ENCODE peak calls at places on chromosomes 5 and 9, in nine cellular contexts. One of them, this sample, is unnamed.

GRCh38 chr5:79692586-79692985 is 3.0 kb downstream of the CMYA5 start:
- DNase-seq in Peyer's patch: no peak
- DNase-seq in HAP-1: no peak
- DNase-seq in heart left ventricle: no peak
- DNase-seq in CD4-positive, alpha-beta memory T cell: no peak
- DNase-seq in adrenal gland: no peak
- DNase-seq in lung: no peak
- DNase-seq in body of pancreas: no peak
- DNase-seq in tibial artery: no peak
- DNase-seq in this sample: no peak

GRCh38 chr5:30341492-30341891 is 852.0 kb upstream of the CDH6 start:
- DNase-seq in body of pancreas: no peak
- DNase-seq in adrenal gland: no peak
- DNase-seq in heart left ventricle: no peak
- DNase-seq in tibial artery: no peak
- DNase-seq in HAP-1: no peak
- DNase-seq in lung: no peak
- DNase-seq in Peyer's patch: no peak
- DNase-seq in CD4-positive, alpha-beta memory T cell: no peak
- DNase-seq in this sample: no peak

GRCh38 chr9:73104342-73104741 is 47.3 kb upstream of the ANXA1 start:
- DNase-seq in tibial artery: no peak
- DNase-seq in heart left ventricle: no peak
- DNase-seq in adrenal gland: no peak
- DNase-seq in CD4-positive, alpha-beta memory T cell: no peak
- DNase-seq in Peyer's patch: no peak
- DNase-seq in lung: no peak
- DNase-seq in body of pancreas: no peak
- DNase-seq in HAP-1: no peak
- DNase-seq in this sample: no peak

GRCh38 chr9:132749316-132749715 is 79.1 kb downstream of the GTF3C4 start:
- DNase-seq in body of pancreas: no peak
- DNase-seq in Peyer's patch: no peak
- DNase-seq in heart left ventricle: no peak
- DNase-seq in HAP-1: no peak
- DNase-seq in CD4-positive, alpha-beta memory T cell: no peak
- DNase-seq in tibial artery: no peak
- DNase-seq in lung: no peak
- DNase-seq in adrenal gland: no peak
- DNase-seq in this sample: no peak

GRCh38 chr9:121210536-121210935 is 8.9 kb upstream of the RAB14 start:
- DNase-seq in HAP-1: no peak
- DNase-seq in tibial artery: no peak
- DNase-seq in Peyer's patch: no peak
- DNase-seq in lung: no peak
- DNase-seq in body of pancreas: no peak
- DNase-seq in adrenal gland: no peak
- DNase-seq in heart left ventricle: no peak
- DNase-seq in CD4-positive, alpha-beta memory T cell: no peak
- DNase-seq in this sample: no peak

GRCh38 chr9:35385042-35385441 is 104.9 kb upstream of the RUSC2 start:
- DNase-seq in Peyer's patch: no peak
- DNase-seq in body of pancreas: no peak
- DNase-seq in heart left ventricle: no peak
- DNase-seq in CD4-positive, alpha-beta memory T cell: no peak
- DNase-seq in HAP-1: no peak
- DNase-seq in tibial artery: no peak
- DNase-seq in lung: no peak
- DNase-seq in adrenal gland: no peak
- DNase-seq in this sample: no peak

GRCh38 chr9:81534138-81534865 is 155.0 kb downstream of the TLE1 start:
- DNase-seq in Peyer's patch: no peak
- DNase-seq in CD4-positive, alpha-beta memory T cell: no peak
- DNase-seq in lung: no peak
- DNase-seq in tibial artery: no peak
- DNase-seq in adrenal gland: no peak
- DNase-seq in body of pancreas: no peak
- DNase-seq in heart left ventricle: no peak
- DNase-seq in HAP-1: no peak
- DNase-seq in this sample: no peak

GRCh38 chr5:132473019-132473531 is 17.5 kb downstream of the IRF1 start:
- DNase-seq in adrenal gland: no peak
- DNase-seq in HAP-1: no peak
- DNase-seq in lung: no peak
- DNase-seq in heart left ventricle: no peak
- DNase-seq in Peyer's patch: peak; percentile 88
- DNase-seq in CD4-positive, alpha-beta memory T cell: peak; percentile 95
- DNase-seq in body of pancreas: peak; percentile 46
- DNase-seq in tibial artery: peak; percentile 56
- DNase-seq in this sample: no peak

GRCh38 chr9:130001185-130001584 is 41.8 kb downstream of the FNBP1 start:
- DNase-seq in body of pancreas: no peak
- DNase-seq in tibial artery: no peak
- DNase-seq in heart left ventricle: no peak
- DNase-seq in CD4-positive, alpha-beta memory T cell: no peak
- DNase-seq in adrenal gland: no peak
- DNase-seq in lung: no peak
- DNase-seq in Peyer's patch: no peak
- DNase-seq in HAP-1: no peak
- DNase-seq in this sample: no peak

GRCh38 chr9:130002320-130002719 is 40.7 kb downstream of the FNBP1 start:
- DNase-seq in lung: no peak
- DNase-seq in heart left ventricle: no peak
- DNase-seq in HAP-1: no peak
- DNase-seq in tibial artery: no peak
- DNase-seq in Peyer's patch: no peak
- DNase-seq in adrenal gland: no peak
- DNase-seq in body of pancreas: no peak
- DNase-seq in CD4-positive, alpha-beta memory T cell: no peak
- DNase-seq in this sample: no peak

GRCh38 chr9:129996161-129996849 is 46.7 kb downstream of the FNBP1 start:
- DNase-seq in lung: no peak
- DNase-seq in Peyer's patch: peak; percentile 15
- DNase-seq in body of pancreas: no peak
- DNase-seq in HAP-1: no peak
- DNase-seq in CD4-positive, alpha-beta memory T cell: no peak
- DNase-seq in heart left ventricle: no peak
- DNase-seq in tibial artery: no peak
- DNase-seq in adrenal gland: no peak
- DNase-seq in this sample: no peak

GRCh38 chr9:129998491-129999122 is 44.4 kb downstream of the FNBP1 start:
- DNase-seq in heart left ventricle: no peak
- DNase-seq in lung: no peak
- DNase-seq in HAP-1: peak; percentile 85
- DNase-seq in CD4-positive, alpha-beta memory T cell: no peak
- DNase-seq in Peyer's patch: peak; percentile 18
- DNase-seq in tibial artery: no peak
- DNase-seq in body of pancreas: no peak
- DNase-seq in adrenal gland: no peak
- DNase-seq in this sample: no peak

DNA sequence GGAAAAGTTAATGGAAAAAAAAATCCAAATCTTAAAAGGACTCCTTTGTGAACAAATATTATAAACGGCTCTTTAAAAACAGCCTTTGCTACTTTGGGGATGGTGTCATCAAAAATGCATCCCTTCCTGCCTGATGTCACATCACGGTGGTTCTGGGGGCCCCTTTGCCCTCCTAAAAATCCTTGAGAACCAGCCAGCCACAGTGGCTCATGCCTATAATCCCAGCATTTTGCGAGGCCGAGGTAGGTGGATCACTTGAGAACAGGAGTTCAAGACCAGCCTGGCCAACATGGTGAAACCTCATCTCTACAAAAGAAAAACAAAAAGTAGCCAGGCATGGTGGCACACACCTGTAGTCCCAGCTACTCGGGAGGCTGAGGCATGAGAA is 43.9 kb downstream of the FNBP1 start:
- DNase-seq in CD4-positive, alpha-beta memory T cell: no peak
- DNase-seq in lung: no peak
- DNase-seq in body of pancreas: no peak
- DNase-seq in Peyer's patch: peak; percentile 15
- DNase-seq in heart left ventricle: no peak
- DNase-seq in tibial artery: no peak
- DNase-seq in HAP-1: no peak
- DNase-seq in adrenal gland: no peak
- DNase-seq in this sample: no peak
- H3K4me1 ChIP-seq in CD4-positive, alpha-beta memory T cell: peaks cover 92% of the 10 kb centered on the region
- H3K4me1 ChIP-seq in lung: peaks cover 8% of the 10 kb centered on the region
- H3K4me1 ChIP-seq in body of pancreas: peaks cover 8% of the 10 kb centered on the region
- H3K4me1 ChIP-seq in Peyer's patch: peaks cover 3% of the 10 kb centered on the region
- H3K4me1 ChIP-seq in heart left ventricle: peaks cover 50% of the 10 kb centered on the region
- H3K4me1 ChIP-seq in tibial artery: peaks cover 20% of the 10 kb centered on the region
- H3K4me1 ChIP-seq in HAP-1: no peaks in the 10 kb centered on the region
- H3K4me1 ChIP-seq in adrenal gland: peaks cover 15% of the 10 kb centered on the region
- H3K4me1 ChIP-seq in this sample: peaks cover 34% of the 10 kb centered on the region

GRCh38 chr9:130972277-130972956 is 33.4 kb upstream of the FIBCD1 start:
- DNase-seq in heart left ventricle: no peak
- DNase-seq in adrenal gland: no peak
- DNase-seq in Peyer's patch: no peak
- DNase-seq in HAP-1: no peak
- DNase-seq in tibial artery: no peak
- DNase-seq in CD4-positive, alpha-beta memory T cell: no peak
- DNase-seq in body of pancreas: no peak
- DNase-seq in lung: no peak
- DNase-seq in this sample: no peak
- H3K4me1 ChIP-seq in heart left ventricle: no peaks in the 10 kb centered on the region
- H3K4me1 ChIP-seq in adrenal gland: no peaks in the 10 kb centered on the region
- H3K4me1 ChIP-seq in Peyer's patch: no peaks in the 10 kb centered on the region
- H3K4me1 ChIP-seq in HAP-1: no peaks in the 10 kb centered on the region
- H3K4me1 ChIP-seq in tibial artery: no peaks in the 10 kb centered on the region
- H3K4me1 ChIP-seq in CD4-positive, alpha-beta memory T cell: no peaks in the 10 kb centered on the region
- H3K4me1 ChIP-seq in body of pancreas: no peaks in the 10 kb centered on the region
- H3K4me1 ChIP-seq in lung: no peaks in the 10 kb centered on the region
- H3K4me1 ChIP-seq in this sample: no peaks in the 10 kb centered on the region

DNA sequence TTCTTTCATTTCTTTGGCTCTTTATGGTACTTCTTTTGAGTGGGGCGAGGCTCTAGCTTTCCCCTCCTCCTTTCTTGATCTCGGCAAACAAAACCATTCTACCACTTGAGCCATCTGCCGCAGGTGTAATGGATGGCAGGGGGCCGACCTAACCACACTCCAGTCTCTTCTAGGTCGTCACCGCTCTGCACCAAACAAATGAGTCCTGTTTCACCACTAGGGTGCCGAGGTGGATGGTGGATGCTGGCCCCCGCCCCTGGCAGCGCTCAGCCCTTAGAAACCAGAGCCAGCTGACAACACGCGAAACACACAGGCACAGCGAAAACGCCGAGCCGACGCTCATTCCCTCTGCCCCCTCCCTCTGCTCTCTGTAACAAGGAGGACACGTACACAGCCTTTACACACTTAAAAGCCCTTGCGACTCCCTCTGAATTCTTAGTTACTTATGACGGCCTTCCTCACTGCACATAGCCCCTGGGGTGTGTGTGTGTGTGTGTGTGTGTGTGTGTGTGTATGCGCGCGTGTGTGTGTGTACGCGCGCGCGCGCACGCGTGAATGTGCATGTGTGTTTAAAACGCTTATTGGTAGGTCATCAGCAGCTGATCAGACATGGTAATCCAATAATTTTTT is 199.4 kb downstream of the MEF2C start:
- DNase-seq in HAP-1: peak; percentile 78
- DNase-seq in lung: no peak
- DNase-seq in body of pancreas: no peak
- DNase-seq in adrenal gland: no peak
- DNase-seq in tibial artery: no peak
- DNase-seq in Peyer's patch: no peak
- DNase-seq in CD4-positive, alpha-beta memory T cell: no peak
- DNase-seq in heart left ventricle: no peak
- DNase-seq in this sample: no peak
- H3K4me1 ChIP-seq in HAP-1: peaks cover 13% of the 10 kb centered on the region
- H3K4me1 ChIP-seq in lung: peaks cover 14% of the 10 kb centered on the region
- H3K4me1 ChIP-seq in body of pancreas: peaks cover 28% of the 10 kb centered on the region
- H3K4me1 ChIP-seq in adrenal gland: peaks cover 11% of the 10 kb centered on the region
- H3K4me1 ChIP-seq in tibial artery: peaks cover 23% of the 10 kb centered on the region
- H3K4me1 ChIP-seq in Peyer's patch: peaks cover 10% of the 10 kb centered on the region
- H3K4me1 ChIP-seq in CD4-positive, alpha-beta memory T cell: peaks cover 12% of the 10 kb centered on the region
- H3K4me1 ChIP-seq in heart left ventricle: peaks cover 22% of the 10 kb centered on the region
- H3K4me1 ChIP-seq in this sample: peaks cover 24% of the 10 kb centered on the region

GRCh38 chr9:114898741-114899140 is 31.6 kb downstream of the TNFSF8 start:
- DNase-seq in heart left ventricle: peak; percentile 22
- DNase-seq in Peyer's patch: peak; percentile 87
- DNase-seq in adrenal gland: peak; percentile 39
- DNase-seq in body of pancreas: peak; percentile 55
- DNase-seq in CD4-positive, alpha-beta memory T cell: peak; percentile 92
- DNase-seq in tibial artery: no peak
- DNase-seq in HAP-1: no peak
- DNase-seq in lung: no peak
- DNase-seq in this sample: peak; percentile 31

GRCh38 chr9:114905160-114905940 is 25.0 kb downstream of the TNFSF8 start:
- DNase-seq in lung: no peak
- DNase-seq in adrenal gland: no peak
- DNase-seq in HAP-1: no peak
- DNase-seq in CD4-positive, alpha-beta memory T cell: no peak
- DNase-seq in body of pancreas: no peak
- DNase-seq in heart left ventricle: no peak
- DNase-seq in tibial artery: no peak
- DNase-seq in Peyer's patch: no peak
- DNase-seq in this sample: no peak

GRCh38 chr9:114902773-114903589 is 27.4 kb downstream of the TNFSF8 start:
- DNase-seq in CD4-positive, alpha-beta memory T cell: peak; percentile 79
- DNase-seq in HAP-1: no peak
- DNase-seq in tibial artery: no peak
- DNase-seq in heart left ventricle: no peak
- DNase-seq in Peyer's patch: no peak
- DNase-seq in adrenal gland: no peak
- DNase-seq in body of pancreas: no peak
- DNase-seq in lung: no peak
- DNase-seq in this sample: no peak

GRCh38 chr9:114899461-114899860 is 30.9 kb downstream of the TNFSF8 start:
- DNase-seq in HAP-1: no peak
- DNase-seq in body of pancreas: no peak
- DNase-seq in heart left ventricle: no peak
- DNase-seq in CD4-positive, alpha-beta memory T cell: no peak
- DNase-seq in Peyer's patch: no peak
- DNase-seq in adrenal gland: no peak
- DNase-seq in tibial artery: no peak
- DNase-seq in lung: no peak
- DNase-seq in this sample: no peak

DNA sequence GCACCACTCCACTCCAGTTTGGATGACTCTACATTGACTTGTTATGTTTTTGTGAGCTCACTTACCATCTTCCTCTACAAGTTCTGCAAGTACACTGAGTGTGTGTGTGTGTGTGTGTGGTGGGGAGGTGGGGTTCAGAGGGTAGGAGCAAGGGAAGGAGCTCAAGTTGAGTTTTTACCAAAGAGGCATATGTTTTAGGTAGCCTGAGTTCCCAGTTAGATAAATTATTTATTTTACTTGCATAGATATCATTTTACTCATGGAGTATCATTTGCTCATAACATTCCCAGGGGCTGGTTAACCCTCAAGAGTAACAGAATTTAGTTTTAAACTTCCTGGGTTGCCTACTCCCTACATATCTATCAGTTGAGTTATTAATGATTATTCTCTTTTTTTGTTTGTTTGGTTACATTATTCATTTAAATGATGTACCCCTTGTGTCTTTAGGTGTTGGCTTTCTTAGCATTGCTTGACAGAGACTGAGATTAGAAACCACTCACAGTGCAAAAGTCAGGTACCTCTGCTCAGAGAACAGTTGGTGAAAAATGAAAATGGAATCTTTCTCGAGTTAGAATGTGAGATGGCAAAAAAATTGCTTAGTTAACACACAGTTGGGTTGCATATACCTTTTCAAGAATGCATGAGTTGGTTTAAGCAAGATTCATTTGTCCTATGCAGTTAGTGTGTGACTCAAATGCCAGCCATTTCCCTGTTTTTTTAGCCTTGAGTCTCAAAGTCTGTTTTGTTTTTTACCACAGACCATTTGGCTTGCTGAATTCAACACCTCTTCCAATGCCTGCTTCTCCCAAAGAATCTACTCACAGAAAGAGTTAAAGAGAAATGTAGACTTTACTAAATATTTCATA is 29.2 kb downstream of the TNFSF8 start:
- DNase-seq in adrenal gland: no peak
- DNase-seq in CD4-positive, alpha-beta memory T cell: no peak
- DNase-seq in HAP-1: no peak
- DNase-seq in lung: no peak
- DNase-seq in body of pancreas: no peak
- DNase-seq in Peyer's patch: no peak
- DNase-seq in tibial artery: no peak
- DNase-seq in heart left ventricle: no peak
- DNase-seq in this sample: no peak
- H3K4me1 ChIP-seq in adrenal gland: no peaks in the 10 kb centered on the region
- H3K4me1 ChIP-seq in CD4-positive, alpha-beta memory T cell: peaks cover 100% of the 10 kb centered on the region
- H3K4me1 ChIP-seq in HAP-1: no peaks in the 10 kb centered on the region
- H3K4me1 ChIP-seq in lung: no peaks in the 10 kb centered on the region
- H3K4me1 ChIP-seq in body of pancreas: no peaks in the 10 kb centered on the region
- H3K4me1 ChIP-seq in Peyer's patch: no peaks in the 10 kb centered on the region
- H3K4me1 ChIP-seq in tibial artery: no peaks in the 10 kb centered on the region
- H3K4me1 ChIP-seq in heart left ventricle: peaks cover 52% of the 10 kb centered on the region
- H3K4me1 ChIP-seq in this sample: no peaks in the 10 kb centered on the region